ENCODE peak calls at places on chromosomes 6 and 20, in seven cellular contexts. One of them, this sample, is unnamed.

GRCh38 chr20:32823078-32823477 is 3.3 kb downstream of the MAPRE1 start:
- DNase-seq in fibroblast of lung: peak; percentile 82
- DNase-seq in colonic mucosa: no peak
- DNase-seq in kidney: no peak
- DNase-seq in IMR-90: peak; percentile 82
- DNase-seq in GM12878: no peak
- DNase-seq in H1: no peak
- DNase-seq in this sample: no peak

GRCh38 chr6:28816909-28817807 is 106.6 kb downstream of the TRIM27 start:
- DNase-seq in fibroblast of lung: peak; percentile 62
- DNase-seq in H1: no peak
- DNase-seq in kidney: no peak
- DNase-seq in colonic mucosa: peak; percentile 30
- DNase-seq in GM12878: no peak
- DNase-seq in IMR-90: peak; percentile 86
- DNase-seq in this sample: no peak

GRCh38 chr6:37134622-37135191 is 35.2 kb upstream of the PIM1 start:
- DNase-seq in IMR-90: peak; percentile 96
- DNase-seq in GM12878: no peak
- DNase-seq in kidney: no peak
- DNase-seq in fibroblast of lung: peak; percentile 94
- DNase-seq in colonic mucosa: peak; percentile 82
- DNase-seq in H1: no peak
- DNase-seq in this sample: no peak

GRCh38 chr6:151389640-151390275 is 1.6 kb downstream of the ZBTB2 start:
- DNase-seq in H1: no peak
- DNase-seq in kidney: peak; percentile 89
- DNase-seq in fibroblast of lung: peak; percentile 78
- DNase-seq in IMR-90: peak; percentile 59
- DNase-seq in GM12878: no peak
- DNase-seq in colonic mucosa: peak; percentile 70
- DNase-seq in this sample: no peak

GRCh38 chr6:162728177-162728571 is 400 bp downstream of the PACRG start:
- DNase-seq in IMR-90: no peak
- DNase-seq in fibroblast of lung: no peak
- DNase-seq in GM12878: no peak
- DNase-seq in colonic mucosa: no peak
- DNase-seq in kidney: no peak
- DNase-seq in H1: no peak
- DNase-seq in this sample: no peak

GRCh38 chr20:58877374-58878360 is 25.2 kb downstream of the GNAS start:
- DNase-seq in fibroblast of lung: no peak
- DNase-seq in colonic mucosa: no peak
- DNase-seq in H1: no peak
- DNase-seq in GM12878: no peak
- DNase-seq in IMR-90: no peak
- DNase-seq in kidney: no peak
- DNase-seq in this sample: peak; percentile 58

GRCh38 chr6:53496797-53497196 is 48.1 kb downstream of the GCLC start:
- DNase-seq in IMR-90: peak; percentile 94
- DNase-seq in colonic mucosa: no peak
- DNase-seq in GM12878: no peak
- DNase-seq in H1: no peak
- DNase-seq in fibroblast of lung: peak; percentile 86
- DNase-seq in kidney: no peak
- DNase-seq in this sample: no peak

GRCh38 chr20:1663917-1664316 is 6.3 kb upstream of the SIRPG start:
- DNase-seq in kidney: no peak
- DNase-seq in GM12878: no peak
- DNase-seq in H1: no peak
- DNase-seq in IMR-90: peak; percentile 1
- DNase-seq in fibroblast of lung: no peak
- DNase-seq in colonic mucosa: no peak
- DNase-seq in this sample: no peak

GRCh38 chr6:151452750-151453427 is 963 bp upstream of the RMND1 start:
- DNase-seq in kidney: no peak
- DNase-seq in fibroblast of lung: peak; percentile 26
- DNase-seq in IMR-90: no peak
- DNase-seq in colonic mucosa: peak; percentile 44
- DNase-seq in GM12878: no peak
- DNase-seq in H1: no peak
- DNase-seq in this sample: no peak

GRCh38 chr6:100376103-100376502 is 88.6 kb downstream of the SIM1 start:
- DNase-seq in IMR-90: no peak
- DNase-seq in GM12878: no peak
- DNase-seq in fibroblast of lung: no peak
- DNase-seq in kidney: no peak
- DNase-seq in colonic mucosa: no peak
- DNase-seq in H1: no peak
- DNase-seq in this sample: no peak

GRCh38 chr20:5559937-5560336 is 190.3 kb upstream of the SHLD1 start:
- DNase-seq in IMR-90: no peak
- DNase-seq in fibroblast of lung: no peak
- DNase-seq in colonic mucosa: no peak
- DNase-seq in GM12878: no peak
- DNase-seq in H1: no peak
- DNase-seq in kidney: no peak
- DNase-seq in this sample: no peak

GRCh38 chr6:140812636-140813035 is 1320.1 kb upstream of the GJE1 start:
- DNase-seq in H1: no peak
- DNase-seq in colonic mucosa: no peak
- DNase-seq in GM12878: no peak
- DNase-seq in kidney: no peak
- DNase-seq in IMR-90: no peak
- DNase-seq in fibroblast of lung: peak; percentile 27
- DNase-seq in this sample: no peak

GRCh38 chr6:112049051-112049799 is 4.7 kb upstream of the CCN6 start:
- DNase-seq in H1: no peak
- DNase-seq in IMR-90: peak; percentile 33
- DNase-seq in GM12878: no peak
- DNase-seq in fibroblast of lung: no peak
- DNase-seq in kidney: no peak
- DNase-seq in colonic mucosa: no peak
- DNase-seq in this sample: no peak

GRCh38 chr6:28142446-28142845 is 763 bp downstream of the ZKSCAN8 start:
- DNase-seq in GM12878: no peak
- DNase-seq in H1: no peak
- DNase-seq in fibroblast of lung: peak; percentile 24
- DNase-seq in colonic mucosa: no peak
- DNase-seq in IMR-90: peak; percentile 25
- DNase-seq in kidney: no peak
- DNase-seq in this sample: no peak

GRCh38 chr20:21395666-21396044 is 1.7 kb downstream of the NKX2-4 start:
- DNase-seq in H1: no peak
- DNase-seq in GM12878: no peak
- DNase-seq in colonic mucosa: no peak
- DNase-seq in IMR-90: no peak
- DNase-seq in fibroblast of lung: no peak
- DNase-seq in kidney: peak; percentile 60
- DNase-seq in this sample: no peak

GRCh38 chr6:122589115-122589514 is 21.1 kb upstream of the PKIB start:
- DNase-seq in GM12878: no peak
- DNase-seq in H1: no peak
- DNase-seq in fibroblast of lung: no peak
- DNase-seq in colonic mucosa: no peak
- DNase-seq in IMR-90: no peak
- DNase-seq in kidney: no peak
- DNase-seq in this sample: no peak

GRCh38 chr20:37327748-37328147 is 18.2 kb upstream of the SRC start:
- DNase-seq in IMR-90: peak; percentile 80
- DNase-seq in colonic mucosa: peak; percentile 71
- DNase-seq in kidney: no peak
- DNase-seq in H1: no peak
- DNase-seq in GM12878: no peak
- DNase-seq in fibroblast of lung: peak; percentile 86
- DNase-seq in this sample: no peak

GRCh38 chr6:17885079-17885478 is 102.4 kb downstream of the KIF13A start:
- DNase-seq in IMR-90: peak; percentile 19
- DNase-seq in H1: no peak
- DNase-seq in kidney: no peak
- DNase-seq in GM12878: no peak
- DNase-seq in colonic mucosa: no peak
- DNase-seq in fibroblast of lung: no peak
- DNase-seq in this sample: no peak

GRCh38 chr6:17886891-17887290 is 100.5 kb downstream of the KIF13A start:
- DNase-seq in H1: no peak
- DNase-seq in fibroblast of lung: no peak
- DNase-seq in colonic mucosa: no peak
- DNase-seq in IMR-90: peak; percentile 34
- DNase-seq in kidney: no peak
- DNase-seq in GM12878: no peak
- DNase-seq in this sample: no peak

GRCh38 chr6:17885889-17886576 is 101.4 kb downstream of the KIF13A start:
- DNase-seq in H1: no peak
- DNase-seq in colonic mucosa: no peak
- DNase-seq in GM12878: no peak
- DNase-seq in IMR-90: peak; percentile 25
- DNase-seq in fibroblast of lung: no peak
- DNase-seq in kidney: no peak
- DNase-seq in this sample: no peak

GRCh38 chr6:17883665-17884500 is 103.6 kb downstream of the KIF13A start:
- DNase-seq in H1: no peak
- DNase-seq in fibroblast of lung: no peak
- DNase-seq in IMR-90: no peak
- DNase-seq in kidney: no peak
- DNase-seq in GM12878: no peak
- DNase-seq in colonic mucosa: no peak
- DNase-seq in this sample: no peak

DNA sequence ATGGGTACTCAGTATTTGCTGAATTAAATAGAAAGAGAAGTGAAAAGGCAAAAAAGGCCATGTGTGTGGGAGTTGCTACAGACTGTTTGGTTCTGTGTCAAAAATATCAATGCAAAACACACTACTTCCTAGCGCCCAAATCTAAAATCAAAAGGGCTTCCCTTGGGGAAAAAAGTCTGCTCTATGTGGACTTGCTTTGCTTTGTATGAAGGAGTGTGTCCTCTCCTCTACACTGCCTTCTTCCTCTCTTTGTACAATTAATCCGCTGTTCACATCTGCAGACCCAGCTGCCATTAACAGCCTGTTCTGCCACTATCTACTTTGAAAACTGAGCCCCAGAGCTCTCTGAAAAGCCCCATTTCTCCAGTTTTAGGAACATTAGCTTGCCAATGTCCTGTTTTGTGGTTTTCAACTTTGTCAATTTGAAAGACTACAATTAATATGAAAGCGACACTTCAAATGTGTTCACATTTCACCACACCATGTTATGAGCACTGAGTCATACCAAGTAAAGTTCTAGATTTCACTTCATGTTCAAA is 102.9 kb downstream of the KIF13A start:
- DNase-seq in kidney: no peak
- DNase-seq in colonic mucosa: no peak
- DNase-seq in fibroblast of lung: no peak
- DNase-seq in IMR-90: no peak
- DNase-seq in GM12878: peak; percentile 80
- DNase-seq in H1: no peak
- DNase-seq in this sample: no peak
- H3K9ac ChIP-seq in kidney: no peak overlapping the region
- H3K9ac ChIP-seq in colonic mucosa: no peak overlapping the region
- H3K9ac ChIP-seq in fibroblast of lung: no peak overlapping the region
- H3K9ac ChIP-seq in IMR-90: no peak overlapping the region
- H3K9ac ChIP-seq in GM12878: no peak overlapping the region
- H3K9ac ChIP-seq in H1: no peak overlapping the region
- H3K9ac ChIP-seq in this sample: no peak overlapping the region

DNA sequence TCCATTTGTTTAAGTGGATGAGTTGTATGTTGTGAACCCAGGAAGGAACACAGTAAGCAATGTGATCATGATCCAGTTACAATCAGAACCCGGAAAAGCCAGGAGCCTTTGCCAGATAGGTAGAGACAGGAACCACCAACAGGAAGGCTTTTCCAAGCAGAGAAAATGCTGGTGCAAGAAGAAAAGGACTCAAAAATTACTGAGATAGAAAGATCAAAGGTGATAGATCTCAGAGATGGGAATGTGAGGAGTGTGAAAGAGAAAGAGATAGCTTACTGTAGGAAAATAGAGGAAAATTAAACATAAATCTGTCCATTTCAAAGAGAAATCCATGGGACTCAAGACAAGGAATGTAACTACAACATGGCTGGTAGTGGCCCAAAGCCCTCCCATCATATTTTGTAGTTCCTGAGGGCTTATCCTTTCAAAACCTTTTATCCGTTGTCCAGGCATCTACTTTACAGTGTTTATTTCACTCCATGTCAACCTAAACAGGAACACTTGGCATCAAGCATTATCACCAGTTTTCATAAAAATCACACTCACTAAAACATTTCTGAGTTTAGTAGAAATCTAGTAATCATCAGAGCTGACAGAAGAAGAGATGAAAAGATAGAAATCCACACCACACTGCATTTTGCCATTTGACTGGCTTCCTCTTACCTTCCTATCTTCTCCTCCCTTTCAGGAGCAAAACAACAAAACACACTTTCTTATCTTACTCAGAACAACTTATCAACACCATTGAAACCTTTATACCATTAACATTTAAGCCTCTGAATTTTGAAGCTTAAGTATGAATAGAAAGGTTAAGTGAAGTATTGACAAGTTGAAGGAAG is 44.5 kb upstream of the STXBP5 start:
- DNase-seq in IMR-90: no peak
- DNase-seq in kidney: no peak
- DNase-seq in H1: no peak
- DNase-seq in GM12878: no peak
- DNase-seq in fibroblast of lung: no peak
- DNase-seq in colonic mucosa: no peak
- DNase-seq in this sample: no peak
- H3K9ac ChIP-seq in IMR-90: no peak overlapping the region
- H3K9ac ChIP-seq in kidney: no peak overlapping the region
- H3K9ac ChIP-seq in H1: no peak overlapping the region
- H3K9ac ChIP-seq in GM12878: no peak overlapping the region
- H3K9ac ChIP-seq in fibroblast of lung: no peak overlapping the region
- H3K9ac ChIP-seq in colonic mucosa: no peak overlapping the region
- H3K9ac ChIP-seq in this sample: no peak overlapping the region

DNA sequence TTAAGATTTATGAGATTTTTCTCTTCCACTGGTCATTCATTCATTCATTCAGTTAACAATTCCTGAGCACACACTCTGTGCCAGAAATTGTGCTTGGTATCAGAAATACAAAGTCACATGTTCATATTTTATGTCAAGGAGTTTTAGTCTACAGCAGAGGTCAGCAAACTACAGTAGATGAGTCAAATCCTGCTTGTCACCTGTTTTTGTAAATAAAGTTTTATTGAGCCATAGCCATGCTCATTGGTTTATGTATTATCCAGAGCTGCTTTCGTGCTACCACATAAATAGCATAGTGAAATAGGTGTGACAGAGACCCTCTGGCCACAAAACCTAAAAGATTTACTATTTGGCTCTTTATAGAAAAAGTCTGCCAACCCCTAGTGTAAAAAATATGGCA is 46.8 kb downstream of the THEMIS start:
- DNase-seq in fibroblast of lung: peak; percentile 27
- DNase-seq in kidney: no peak
- DNase-seq in colonic mucosa: no peak
- DNase-seq in IMR-90: no peak
- DNase-seq in GM12878: no peak
- DNase-seq in H1: no peak
- DNase-seq in this sample: no peak
- H3K9ac ChIP-seq in fibroblast of lung: no peak overlapping the region
- H3K9ac ChIP-seq in kidney: no peak overlapping the region
- H3K9ac ChIP-seq in colonic mucosa: no peak overlapping the region
- H3K9ac ChIP-seq in IMR-90: no peak overlapping the region
- H3K9ac ChIP-seq in GM12878: no peak overlapping the region
- H3K9ac ChIP-seq in H1: no peak overlapping the region
- H3K9ac ChIP-seq in this sample: no peak overlapping the region

GRCh38 chr20:40332167-40332566 is 356.9 kb downstream of the MAFB start:
- DNase-seq in colonic mucosa: no peak
- DNase-seq in H1: no peak
- DNase-seq in IMR-90: no peak
- DNase-seq in kidney: no peak
- DNase-seq in fibroblast of lung: no peak
- DNase-seq in GM12878: no peak
- DNase-seq in this sample: no peak
- H3K9ac ChIP-seq in colonic mucosa: no peak overlapping the region
- H3K9ac ChIP-seq in H1: no peak overlapping the region
- H3K9ac ChIP-seq in IMR-90: no peak overlapping the region
- H3K9ac ChIP-seq in kidney: no peak overlapping the region
- H3K9ac ChIP-seq in fibroblast of lung: no peak overlapping the region
- H3K9ac ChIP-seq in GM12878: no peak overlapping the region
- H3K9ac ChIP-seq in this sample: no peak overlapping the region